ENCODE peak calls at places on chromosomes 3 and 15, in nine cellular contexts. J, H, M, R, D, S, L, W and I are unnamed samples.

GRCh38 chr3:62919784-62920183 is 44.6 kb upstream of the CADPS start:
- DNase-seq in J (no peak), H (no peak), M (no peak), R (no peak), D (no peak), S (no peak), L (no peak), W (no peak), I (no peak)

GRCh38 chr3:113954091-113954685 is 6.4 kb downstream of the ZDHHC23 start:
- DNase-seq in J (no peak), H (no peak), M (no peak), R (no peak), D (no peak), S (no peak), L (no peak), W (no peak), I (no peak)

GRCh38 chr3:102529452-102529851 is 94.6 kb downstream of the ZPLD1 start:
- DNase-seq in J (no peak), H (peak; percentile 13), M (peak; percentile 14), R (no peak), D (no peak), S (no peak), L (no peak), W (no peak), I (no peak)

GRCh38 chr3:147799601-147800000 is 390.4 kb downstream of the ZIC1 start:
- DNase-seq in J (no peak), H (peak; percentile 50), M (no peak), R (no peak), D (no peak), S (no peak), L (no peak), W (no peak), I (no peak)

GRCh38 chr3:191329654-191330308 is 545 bp downstream of the UTS2B start:
- DNase-seq in J (peak; percentile 15), H (peak; percentile 55), M (peak; percentile 62), R (no peak), D (peak; percentile 73), S (peak; percentile 26), L (no peak), W (no peak), I (peak; percentile 29)

GRCh38 chr3:33440328-33440577 is at the start of gene UBP1:
- DNase-seq in J (no peak), H (no peak), M (no peak), R (no peak), D (peak; percentile 100), S (no peak), L (no peak), W (no peak), I (no peak)

GRCh38 chr3:189157232-189158007 is 14.4 kb upstream of the TPRG1 start:
- DNase-seq in J (no peak), H (no peak), M (no peak), R (no peak), D (no peak), S (no peak), L (no peak), W (no peak), I (no peak)

GRCh38 chr3:128489860-128490649 is 2.9 kb downstream of the GATA2 start:
- DNase-seq in J (no peak), H (no peak), M (no peak), R (no peak), D (no peak), S (no peak), L (no peak), W (no peak), I (peak; percentile 37)

GRCh38 chr15:91852741-91853500 is 587 bp upstream of the SLCO3A1 start:
- DNase-seq in J (no peak), H (peak; percentile 71), M (peak; percentile 76), R (peak; percentile 62), D (peak; percentile 90), S (peak; percentile 53), L (no peak), W (peak; percentile 84), I (peak; percentile 13)

GRCh38 chr15:42332331-42332730 is 27.0 kb upstream of the CAPN3 start:
- DNase-seq in J (no peak), H (peak; percentile 29), M (no peak), R (no peak), D (no peak), S (no peak), L (no peak), W (no peak), I (no peak)